ENCODE peak calls at places on chromosome 2, in nine cellular contexts. L, H, G, S, M, N, P, I and F are unnamed samples.

GRCh38 chr2:34570266-34570872 is 971.3 kb upstream of the FAM98A start:
- DNase-seq in L (peak; percentile 28), N (no peak), P (peak; percentile 30), G (no peak), M (peak; percentile 59), H (no peak), I (no peak), S (no peak), F (peak; percentile 40)

GRCh38 chr2:10245661-10246060 is 57.0 kb upstream of the HPCAL1 start:
- DNase-seq in P (no peak), S (no peak), I (no peak), N (no peak), H (no peak), M (no peak), L (no peak), G (no peak), F (no peak)

GRCh38 chr2:209773377-209773776 is 1.7 kb downstream of the UNC80 start:
- DNase-seq in I (no peak), P (no peak), G (no peak), H (no peak), N (no peak), S (no peak), M (no peak), L (no peak), F (no peak)

GRCh38 chr2:240127351-240127750 is 8.8 kb downstream of the COPS9 start:
- DNase-seq in N (no peak), P (no peak), S (no peak), M (no peak), G (no peak), H (no peak), I (no peak), L (no peak), F (no peak)

GRCh38 chr2:172086349-172087190 is 1.3 kb downstream of the DLX1 start:
- DNase-seq in S (no peak), P (no peak), M (peak; percentile 62), G (no peak), H (no peak), N (peak; percentile 76), L (no peak), I (no peak), F (peak; percentile 94)

GRCh38 chr2:59584958-59585357 is 968.5 kb downstream of the BCL11A start:
- DNase-seq in N (peak; percentile 38), L (no peak), I (no peak), H (no peak), S (no peak), P (peak; percentile 61), G (no peak), M (peak; percentile 15), F (peak; percentile 58)

GRCh38 chr2:206004004-206004693 is 81.8 kb downstream of the INO80D start:
- DNase-seq in I (no peak), N (peak; percentile 26), P (peak; percentile 35), S (no peak), H (no peak), G (peak; percentile 18), L (no peak), M (no peak), F (peak; percentile 80)

GRCh38 chr2:165074884-165075283 is 119.6 kb upstream of the SLC38A11 start:
- DNase-seq in N (no peak), G (no peak), P (no peak), H (no peak), M (no peak), S (no peak), L (no peak), I (no peak), F (no peak)

GRCh38 chr2:217066510-217067270 is 206.8 kb upstream of the TNP1 start:
- DNase-seq in N (no peak), M (peak; percentile 27), S (no peak), L (no peak), P (no peak), H (no peak), I (no peak), G (no peak), F (no peak)

GRCh38 chr2:31269087-31269486 is 35.1 kb downstream of the EHD3 start:
- DNase-seq in N (no peak), H (no peak), L (no peak), P (no peak), I (no peak), M (no peak), S (peak; percentile 36), G (peak; percentile 22), F (no peak)

GRCh38 chr2:143264851-143265250 is 135.6 kb downstream of the ARHGAP15 start:
- DNase-seq in G (peak; percentile 92), S (peak; percentile 72), I (no peak), M (no peak), N (no peak), H (no peak), P (no peak), L (no peak), F (no peak)

GRCh38 chr2:174740718-174741117 is 23.6 kb downstream of the CHRNA1 start:
- DNase-seq in N (no peak), G (no peak), L (no peak), P (no peak), H (no peak), M (no peak), I (no peak), S (no peak), F (no peak)

GRCh38 chr2:67733517-67733916 is 329.3 kb downstream of the C1D start:
- DNase-seq in N (peak; percentile 28), G (no peak), P (peak; percentile 32), I (no peak), L (peak; percentile 5), H (no peak), S (peak; percentile 45), M (peak; percentile 31), F (peak; percentile 58)

GRCh38 chr2:37625781-37626548 is 45.5 kb downstream of the CDC42EP3 start:
- DNase-seq in P (no peak), L (no peak), I (no peak), N (peak; percentile 81), M (no peak), S (no peak), H (peak; percentile 31), G (peak; percentile 63), F (no peak)

GRCh38 chr2:161030260-161031063 is 129.8 kb upstream of the TANK start:
- DNase-seq in I (no peak), G (peak; percentile 100), H (no peak), P (no peak), N (no peak), M (peak; percentile 1), S (peak; percentile 94), L (no peak), F (no peak)

GRCh38 chr2:179263460-179264237 is 983 bp downstream of the SESTD1 start:
- DNase-seq in H (no peak), S (peak; percentile 34), I (peak; percentile 5), L (no peak), M (peak; percentile 40), G (peak; percentile 57), P (peak; percentile 55), N (peak; percentile 24), F (peak; percentile 48)

GRCh38 chr2:16218651-16219050 is 278.3 kb downstream of the MYCN start:
- DNase-seq in I (no peak), H (no peak), P (peak; percentile 41), G (no peak), M (peak; percentile 38), N (peak; percentile 20), S (no peak), L (peak; percentile 35), F (peak; percentile 41)

GRCh38 chr2:23385748-23386421 is 906 bp downstream of the KLHL29 start:
- DNase-seq in S (peak; percentile 55), M (peak; percentile 11), P (no peak), I (no peak), H (no peak), G (no peak), L (no peak), N (no peak), F (peak; percentile 60)

GRCh38 chr2:105261061-105261460 is 19.5 kb downstream of the GPR45 start:
- DNase-seq in P (no peak), M (peak; percentile 63), L (no peak), S (peak; percentile 95), N (no peak), I (no peak), H (no peak), G (peak; percentile 96), F (no peak)

GRCh38 chr2:36812196-36812595 is 115.7 kb downstream of the VIT start:
- DNase-seq in P (no peak), N (no peak), S (no peak), L (no peak), I (no peak), G (no peak), H (no peak), M (no peak), F (peak; percentile 39)